ENCODE peak calls at places on chromosomes 2 and 18, in ten cellular contexts. L, Y, F, C, I, N, O, D, S and T are unnamed samples.

GRCh38 chr18:36809590-36810381 is 19.0 kb downstream of the TPGS2 start:
- DNase-seq in L (no peak), Y (peak; percentile 93), F (no peak), C (no peak), I (no peak), N (no peak), O (peak; percentile 84), D (peak; percentile 79), S (peak; percentile 89), T (no peak)

GRCh38 chr2:111662039-111662740 is 221.8 kb downstream of the ANAPC1 start:
- DNase-seq in L (no peak), Y (no peak), F (no peak), C (no peak), I (no peak), N (no peak), O (no peak), D (no peak), S (no peak), T (no peak)

GRCh38 chr2:44168684-44169154 is at the start of gene PPM1B:
- DNase-seq in L (peak; percentile 99), Y (no peak), F (peak; percentile 99), C (peak; percentile 99), I (no peak), N (no peak), O (no peak), D (peak; percentile 100), S (no peak), T (peak; percentile 97)

GRCh38 chr2:123103902-123104301 is 921.2 kb upstream of the CNTNAP5 start:
- DNase-seq in L (no peak), Y (no peak), F (no peak), C (no peak), I (no peak), N (no peak), O (no peak), D (no peak), S (no peak), T (no peak)

GRCh38 chr2:150410809-150411208 is 76.7 kb downstream of the RND3 start:
- DNase-seq in L (peak; percentile 28), Y (no peak), F (no peak), C (no peak), I (no peak), N (peak; percentile 89), O (peak; percentile 59), D (no peak), S (no peak), T (no peak)

GRCh38 chr2:146893500-146894041 is 951.3 kb upstream of the ACVR2A start:
- DNase-seq in L (no peak), Y (no peak), F (no peak), C (no peak), I (no peak), N (no peak), O (no peak), D (no peak), S (no peak), T (no peak)

GRCh38 chr2:19456695-19457094 is 98.3 kb upstream of the OSR1 start:
- DNase-seq in L (no peak), Y (no peak), F (no peak), C (no peak), I (no peak), N (no peak), O (no peak), D (no peak), S (no peak), T (no peak)

GRCh38 chr2:78913284-78913683 is 112.2 kb upstream of the REG3G start:
- DNase-seq in L (no peak), Y (no peak), F (no peak), C (no peak), I (no peak), N (no peak), O (peak; percentile 9), D (no peak), S (no peak), T (no peak)

GRCh38 chr2:106708189-106708588 is 177.8 kb downstream of the ST6GAL2 start:
- DNase-seq in L (no peak), Y (no peak), F (no peak), C (no peak), I (no peak), N (no peak), O (no peak), D (no peak), S (no peak), T (no peak)

GRCh38 chr2:140526575-140526974 is 1604.2 kb downstream of the LRP1B start:
- DNase-seq in L (no peak), Y (peak; percentile 31), F (no peak), C (no peak), I (no peak), N (no peak), O (no peak), D (no peak), S (no peak), T (no peak)

GRCh38 chr2:27408601-27409320 is 630 bp downstream of the PPM1G start:
- DNase-seq in L (peak; percentile 20), Y (peak; percentile 54), F (no peak), C (no peak), I (no peak), N (no peak), O (peak; percentile 30), D (no peak), S (no peak), T (no peak)

GRCh38 chr2:126858991-126859390 is 39.7 kb upstream of the TEX51 start:
- DNase-seq in L (no peak), Y (no peak), F (no peak), C (no peak), I (peak; percentile 43), N (no peak), O (no peak), D (no peak), S (no peak), T (no peak)

GRCh38 chr2:19226871-19227270 is 131.6 kb downstream of the OSR1 start:
- DNase-seq in L (no peak), Y (no peak), F (no peak), C (no peak), I (no peak), N (no peak), O (no peak), D (no peak), S (no peak), T (no peak)

GRCh38 chr2:30664761-30665358 is 142.4 kb downstream of the CAPN13 start:
- DNase-seq in L (peak; percentile 69), Y (peak; percentile 95), F (no peak), C (no peak), I (no peak), N (no peak), O (no peak), D (no peak), S (no peak), T (no peak)

GRCh38 chr18:54323561-54323960 is 34.1 kb downstream of the STARD6 start:
- DNase-seq in L (no peak), Y (no peak), F (no peak), C (no peak), I (no peak), N (no peak), O (no peak), D (no peak), S (no peak), T (no peak)

GRCh38 chr18:25675123-25675850 is 323.3 kb upstream of the ZNF521 start:
- DNase-seq in L (no peak), Y (peak; percentile 16), F (no peak), C (no peak), I (no peak), N (no peak), O (peak; percentile 43), D (no peak), S (no peak), T (no peak)

GRCh38 chr18:6557470-6558245 is 142.9 kb upstream of the L3MBTL4 start:
- DNase-seq in L (no peak), Y (peak; percentile 45), F (no peak), C (no peak), I (no peak), N (no peak), O (peak; percentile 12), D (no peak), S (no peak), T (no peak)

GRCh38 chr2:127398239-127398590 is 10.4 kb upstream of the MAP3K2 start:
- DNase-seq in L (peak; percentile 90), Y (peak; percentile 81), F (no peak), C (no peak), I (peak; percentile 91), N (peak; percentile 63), O (peak; percentile 61), D (peak; percentile 87), S (no peak), T (no peak)

GRCh38 chr2:237557633-237558015 is 8.8 kb upstream of the PRLH start:
- DNase-seq in L (no peak), Y (peak; percentile 12), F (no peak), C (no peak), I (no peak), N (no peak), O (no peak), D (peak; percentile 12), S (no peak), T (no peak)

GRCh38 chr18:73848656-73849055 is 299.0 kb downstream of the FBXO15 start:
- DNase-seq in L (no peak), Y (no peak), F (no peak), C (no peak), I (no peak), N (no peak), O (no peak), D (no peak), S (no peak), T (no peak)

GRCh38 chr18:59218018-59218417 is 1.9 kb upstream of the GRP start:
- DNase-seq in L (no peak), Y (peak; percentile 60), F (no peak), C (no peak), I (no peak), N (no peak), O (peak; percentile 29), D (no peak), S (no peak), T (no peak)

GRCh38 chr2:229715895-229716507 is 1.6 kb upstream of the DNER start:
- DNase-seq in L (peak; percentile 40), Y (peak; percentile 61), F (no peak), C (no peak), I (no peak), N (no peak), O (peak; percentile 39), D (peak; percentile 89), S (peak; percentile 75), T (peak; percentile 33)

GRCh38 chr2:174485763-174486613 is 841 bp downstream of the GPR155 start:
- DNase-seq in L (peak; percentile 19), Y (peak; percentile 24), F (no peak), C (no peak), I (no peak), N (no peak), O (peak; percentile 35), D (peak; percentile 85), S (peak; percentile 30), T (peak; percentile 13)

GRCh38 chr2:120669971-120670370 is 65.7 kb upstream of the GLI2 start:
- DNase-seq in L (no peak), Y (no peak), F (no peak), C (no peak), I (peak; percentile 43), N (no peak), O (no peak), D (no peak), S (no peak), T (no peak)

GRCh38 chr2:16684676-16685339 is 19.2 kb upstream of the CYRIA start:
- DNase-seq in L (no peak), Y (no peak), F (no peak), C (no peak), I (no peak), N (no peak), O (no peak), D (no peak), S (no peak), T (no peak)

GRCh38 chr18:79381811-79382311 is 13.9 kb upstream of the NFATC1 start:
- DNase-seq in L (no peak), Y (no peak), F (no peak), C (no peak), I (no peak), N (no peak), O (no peak), D (peak; percentile 77), S (no peak), T (peak; percentile 23)

GRCh38 chr2:158501301-158501700 is 44.5 kb downstream of the PKP4 start:
- DNase-seq in L (no peak), Y (peak; percentile 82), F (no peak), C (no peak), I (no peak), N (no peak), O (no peak), D (peak; percentile 94), S (peak; percentile 86), T (peak; percentile 19)

GRCh38 chr18:38329145-38329544 is 763.5 kb upstream of the CELF4 start:
- DNase-seq in L (no peak), Y (peak; percentile 19), F (no peak), C (no peak), I (no peak), N (no peak), O (no peak), D (no peak), S (no peak), T (no peak)